ENCODE peak calls at places on chromosomes 1 and 21, in six cellular contexts. R is GM06990, G is fibroblast of the aortic adventitia, S is LoVo, X is amygdala, J is SHP77. Y is an unnamed sample.

GRCh38 chr1:185342017-185342416 is 25.0 kb upstream of the IVNS1ABP start:
- DNase-seq in R (no peak), G (no peak), S (no peak), X (no peak), J (no peak), Y (no peak)

GRCh38 chr21:45889115-45889708 is 92.4 kb upstream of the COL6A1 start:
- DNase-seq in R (no peak), G (no peak), S (no peak), X (no peak), J (no peak), Y (peak; percentile 55)

GRCh38 chr1:44326066-44326701 is 28.9 kb downstream of the ERI3 start:
- DNase-seq in R (no peak), G (peak; percentile 53), S (no peak), X (no peak), J (no peak), Y (no peak)

GRCh38 chr1:164787834-164788231 is 228.8 kb downstream of the PBX1 start:
- DNase-seq in R (no peak), G (no peak), S (no peak), X (no peak), J (peak; percentile 63), Y (no peak)

GRCh38 chr1:41670558-41670957 is 186.1 kb upstream of the EDN2 start:
- DNase-seq in R (no peak), G (peak; percentile 55), S (no peak), X (no peak), J (no peak), Y (peak; percentile 38)

GRCh38 chr1:204941415-204942338 is 71.0 kb downstream of the NFASC start:
- DNase-seq in R (no peak), G (peak; percentile 76), S (peak; percentile 50), X (peak; percentile 22), J (peak; percentile 46), Y (peak; percentile 83)

GRCh38 chr1:198627436-198628063 is 11.3 kb upstream of the PTPRC start:
- DNase-seq in R (no peak), G (peak; percentile 27), S (no peak), X (no peak), J (no peak), Y (no peak)

GRCh38 chr1:93681095-93681548 is 515 bp downstream of the BCAR3 start:
- DNase-seq in R (peak; percentile 58), G (no peak), S (no peak), X (no peak), J (no peak), Y (no peak)

GRCh38 chr1:40421694-40422384 is 28.4 kb upstream of the ZFP69B start:
- DNase-seq in R (no peak), G (peak; percentile 25), S (no peak), X (peak; percentile 6), J (peak; percentile 79), Y (no peak)

GRCh38 chr21:28283652-28284490 is 708.8 kb downstream of the LTN1 start:
- DNase-seq in R (no peak), G (peak; percentile 100), S (no peak), X (no peak), J (no peak), Y (no peak)

GRCh38 chr1:10508511-10508951 is 33.8 kb downstream of the PEX14 start:
- DNase-seq in R (no peak), G (no peak), S (no peak), X (no peak), J (peak; percentile 27), Y (no peak)

GRCh38 chr1:212482352-212483153 is 49.8 kb downstream of the NENF start:
- DNase-seq in R (no peak), G (peak; percentile 45), S (peak; percentile 80), X (no peak), J (no peak), Y (no peak)

GRCh38 chr1:168287237-168287664 is 6.6 kb downstream of the TBX19 start:
- DNase-seq in R (no peak), G (peak; percentile 64), S (no peak), X (no peak), J (no peak), Y (no peak)

GRCh38 chr1:66686406-66686805 is 65.9 kb upstream of the DYNLT5 start:
- DNase-seq in R (no peak), G (no peak), S (no peak), X (no peak), J (no peak), Y (no peak)

GRCh38 chr1:118661769-118662320 is 326.3 kb downstream of the TBX15 start:
- DNase-seq in R (no peak), G (peak; percentile 28), S (no peak), X (no peak), J (no peak), Y (no peak)

GRCh38 chr1:227926896-227927885 is 20.5 kb downstream of the WNT9A start:
- DNase-seq in R (no peak), G (no peak), S (no peak), X (no peak), J (no peak), Y (no peak)

GRCh38 chr1:17819129-17819802 is 64.1 kb downstream of the ACTL8 start:
- DNase-seq in R (no peak), G (no peak), S (no peak), X (no peak), J (no peak), Y (no peak)

GRCh38 chr1:19892628-19893168 is 10.5 kb downstream of the OTUD3 start:
- DNase-seq in R (no peak), G (peak; percentile 8), S (no peak), X (no peak), J (no peak), Y (no peak)

GRCh38 chr1:79375352-79375751 is 368.8 kb upstream of the ADGRL4 start:
- DNase-seq in R (no peak), G (no peak), S (no peak), X (no peak), J (no peak), Y (no peak)

GRCh38 chr21:42721341-42721824 is 68.0 kb downstream of the PDE9A start:
- DNase-seq in R (no peak), G (peak; percentile 37), S (peak; percentile 77), X (no peak), J (no peak), Y (no peak)

GRCh38 chr1:155526356-155526755 is 36.2 kb downstream of the ASH1L start:
- DNase-seq in R (no peak), G (no peak), S (no peak), X (no peak), J (no peak), Y (no peak)

GRCh38 chr1:1921459-1921862 is 2.4 kb upstream of the TMEM52 start:
- DNase-seq in R (no peak), G (no peak), S (no peak), X (no peak), J (no peak), Y (no peak)

GRCh38 chr1:231059566-231060193 is 19.6 kb upstream of the FAM89A start:
- DNase-seq in R (no peak), G (peak; percentile 28), S (no peak), X (no peak), J (no peak), Y (no peak)

GRCh38 chr1:231419147-231419546 is 2.9 kb downstream of the EGLN1 start:
- DNase-seq in R (no peak), G (no peak), S (no peak), X (no peak), J (no peak), Y (no peak)

GRCh38 chr1:9689971-9690381 is 38.4 kb downstream of the PIK3CD start:
- DNase-seq in R (no peak), G (no peak), S (no peak), X (no peak), J (no peak), Y (peak; percentile 33)

GRCh38 chr21:28776251-28776650 is 216.4 kb downstream of the LTN1 start:
- DNase-seq in R (no peak), G (peak; percentile 92), S (no peak), X (no peak), J (no peak), Y (peak; percentile 45)

GRCh38 chr1:109782514-109782913 is 18.8 kb upstream of the EPS8L3 start:
- DNase-seq in R (no peak), G (peak; percentile 86), S (no peak), X (no peak), J (no peak), Y (no peak)

GRCh38 chr1:2543543-2544092 is 12.6 kb upstream of the TNFRSF14 start:
- DNase-seq in R (no peak), G (no peak), S (no peak), X (no peak), J (peak; percentile 30), Y (no peak)